ENCODE peak calls at places on chromosomes 6 and 20, in four cellular contexts. C is K562, B is GM12878, O is HepG2. L is an unnamed sample.

GRCh38 chr6:26249959-26250805 is 114.8 kb upstream of the BTN3A2 start:
- DNase-seq in C (peak), B (peak), O (peak), L (no peak)

GRCh38 chr20:33124994-33125393 is 43.0 kb upstream of the BPIFA2 start:
- DNase-seq in C (no peak), B (no peak), O (no peak), L (no peak)

GRCh38 chr20:36591854-36592641 is 13.5 kb upstream of the RAB5IF start:
- DNase-seq in C (peak), B (no peak), O (peak), L (peak)

GRCh38 chr6:126804255-126805064 is 314.0 kb upstream of the RSPO3 start:
- DNase-seq in C (peak), B (no peak), O (peak), L (peak)

GRCh38 chr6:35919085-35919826 is 1.6 kb downstream of the SRPK1 start:
- DNase-seq in C (peak), B (no peak), O (peak), L (no peak)

GRCh38 chr6:9131616-9132015 is 696.3 kb upstream of the SLC35B3 start:
- DNase-seq in C (no peak), B (no peak), O (no peak), L (peak)

GRCh38 chr6:291697-292505 is at the start of gene DUSP22:
- DNase-seq in C (peak), B (peak), O (peak), L (peak)

GRCh38 chr6:109370792-109371191 is 11.5 kb downstream of the CD164 start:
- DNase-seq in C (no peak), B (no peak), O (no peak), L (no peak)

GRCh38 chr20:62506791-62507190 is 31.0 kb upstream of the GATA5 start:
- DNase-seq in C (no peak), B (no peak), O (no peak), L (no peak)

GRCh38 chr20:25209400-25209799 is 13.9 kb downstream of the ENTPD6 start:
- DNase-seq in C (no peak), B (no peak), O (no peak), L (no peak)

GRCh38 chr6:151327079-151327478 is 64.3 kb downstream of the ZBTB2 start:
- DNase-seq in C (no peak), B (no peak), O (no peak), L (no peak)

GRCh38 chr6:3068329-3069223 is at the start of gene RIPK1:
- DNase-seq in C (peak), B (peak), O (peak), L (peak)

GRCh38 chr6:119351005-119351394 is 1.4 kb upstream of the MAN1A1 start:
- DNase-seq in C (peak), B (no peak), O (no peak), L (no peak)

GRCh38 chr20:18481596-18481995 is 14.4 kb downstream of the POLR3F start:
- DNase-seq in C (no peak), B (no peak), O (no peak), L (no peak)

GRCh38 chr6:10837692-10837996 is 695 bp downstream of the MAK start:
- DNase-seq in C (peak), B (no peak), O (no peak), L (peak)

GRCh38 chr20:46998497-46999190 is 104.0 kb downstream of the EYA2 start:
- DNase-seq in C (no peak), B (no peak), O (no peak), L (no peak)

GRCh38 chr20:62946918-62947317 is 5.6 kb upstream of the SLC17A9 start:
- DNase-seq in C (no peak), B (no peak), O (no peak), L (no peak)

GRCh38 chr20:44914924-44915323 is 5.1 kb downstream of the PABPC1L start:
- DNase-seq in C (no peak), B (no peak), O (no peak), L (no peak)

GRCh38 chr6:141265748-141266647 is 866.7 kb upstream of the GJE1 start:
- DNase-seq in C (no peak), B (no peak), O (peak), L (no peak)

GRCh38 chr20:51338692-51339440 is 203.7 kb downstream of the NFATC2 start:
- DNase-seq in C (peak), B (no peak), O (no peak), L (no peak)

GRCh38 chr6:44390158-44390683 is 2.7 kb downstream of the CDC5L start:
- DNase-seq in C (no peak), B (no peak), O (no peak), L (no peak)

GRCh38 chr20:7926323-7926722 is 13.9 kb downstream of the HAO1 start:
- DNase-seq in C (no peak), B (no peak), O (no peak), L (no peak)

GRCh38 chr6:8219352-8219943 is 117.1 kb upstream of the EEF1E1 start:
- DNase-seq in C (peak), B (no peak), O (peak), L (peak)

GRCh38 chr6:26155066-26155925 is 68.1 kb downstream of the HFE start:
- DNase-seq in C (peak), B (no peak), O (peak), L (no peak)

GRCh38 chr6:25172819-25173218 is 106.4 kb upstream of the CARMIL1 start:
- DNase-seq in C (no peak), B (no peak), O (no peak), L (no peak)

GRCh38 chr6:150932976-150933375 is 67.5 kb downstream of the MTHFD1L start:
- DNase-seq in C (no peak), B (no peak), O (no peak), L (no peak)

GRCh38 chr6:66896415-66896814 is 1189.4 kb upstream of the EYS start:
- DNase-seq in C (no peak), B (no peak), O (peak), L (no peak)

GRCh38 chr6:13593103-13593502 is 18.7 kb downstream of the SIRT5 start:
- DNase-seq in C (no peak), B (no peak), O (no peak), L (no peak)

GRCh38 chr6:121823437-121823851 is 388.0 kb downstream of the GJA1 start:
- DNase-seq in C (no peak), B (no peak), O (no peak), L (no peak)

GRCh38 chr6:114024746-114025145 is 53.8 kb upstream of the HDAC2 start:
- DNase-seq in C (no peak), B (no peak), O (no peak), L (no peak)

GRCh38 chr6:13203145-13203544 is 125.2 kb downstream of the TBC1D7 start:
- DNase-seq in C (no peak), B (no peak), O (no peak), L (no peak)

GRCh38 chr6:87714093-87714809 is 12.2 kb upstream of the AKIRIN2 start:
- DNase-seq in C (no peak), B (no peak), O (no peak), L (no peak)

GRCh38 chr6:45822269-45822812 is 193.3 kb downstream of the CLIC5 start:
- DNase-seq in C (no peak), B (no peak), O (no peak), L (no peak)

GRCh38 chr6:108030223-108030622 is 44.3 kb downstream of the OSTM1 start:
- DNase-seq in C (no peak), B (no peak), O (peak), L (no peak)

GRCh38 chr20:3358676-3359340 is 48.7 kb downstream of the DNAAF9 start:
- DNase-seq in C (no peak), B (no peak), O (peak), L (no peak)

GRCh38 chr6:109794201-109794926 is 103.3 kb downstream of the FIG4 start:
- DNase-seq in C (no peak), B (no peak), O (no peak), L (no peak)

GRCh38 chr6:18545726-18546125 is 158.6 kb downstream of the RNF144B start:
- DNase-seq in C (no peak), B (no peak), O (no peak), L (no peak)

GRCh38 chr6:6810727-6811126 is 222.2 kb downstream of the LY86 start:
- DNase-seq in C (no peak), B (no peak), O (no peak), L (no peak)

DNA sequence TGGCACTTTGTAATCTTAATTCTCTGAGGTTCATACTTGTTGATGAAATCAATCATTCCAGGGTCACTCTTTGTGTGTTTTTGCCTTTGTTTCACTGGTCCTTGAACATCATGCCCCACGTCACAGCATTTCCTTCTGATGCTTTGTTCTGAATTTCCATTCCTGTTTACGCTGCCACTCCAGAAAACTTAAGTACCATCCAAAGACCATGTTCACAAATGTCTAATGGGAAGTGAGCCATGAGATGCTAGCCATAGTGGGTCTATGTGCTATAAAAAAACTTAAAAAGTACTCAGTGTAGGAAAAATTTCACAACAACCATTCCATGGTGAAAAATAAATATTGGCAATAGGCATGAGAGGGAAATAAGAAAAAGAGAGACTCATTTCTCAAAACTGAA is 232.0 kb downstream of the IBTK start:
- DNase-seq in C (no peak), B (no peak), O (peak), L (no peak)
- TF ChIP-seq BHLHE40 in C (no peak), B (no peak), O (no peak), L (no peak)

DNA sequence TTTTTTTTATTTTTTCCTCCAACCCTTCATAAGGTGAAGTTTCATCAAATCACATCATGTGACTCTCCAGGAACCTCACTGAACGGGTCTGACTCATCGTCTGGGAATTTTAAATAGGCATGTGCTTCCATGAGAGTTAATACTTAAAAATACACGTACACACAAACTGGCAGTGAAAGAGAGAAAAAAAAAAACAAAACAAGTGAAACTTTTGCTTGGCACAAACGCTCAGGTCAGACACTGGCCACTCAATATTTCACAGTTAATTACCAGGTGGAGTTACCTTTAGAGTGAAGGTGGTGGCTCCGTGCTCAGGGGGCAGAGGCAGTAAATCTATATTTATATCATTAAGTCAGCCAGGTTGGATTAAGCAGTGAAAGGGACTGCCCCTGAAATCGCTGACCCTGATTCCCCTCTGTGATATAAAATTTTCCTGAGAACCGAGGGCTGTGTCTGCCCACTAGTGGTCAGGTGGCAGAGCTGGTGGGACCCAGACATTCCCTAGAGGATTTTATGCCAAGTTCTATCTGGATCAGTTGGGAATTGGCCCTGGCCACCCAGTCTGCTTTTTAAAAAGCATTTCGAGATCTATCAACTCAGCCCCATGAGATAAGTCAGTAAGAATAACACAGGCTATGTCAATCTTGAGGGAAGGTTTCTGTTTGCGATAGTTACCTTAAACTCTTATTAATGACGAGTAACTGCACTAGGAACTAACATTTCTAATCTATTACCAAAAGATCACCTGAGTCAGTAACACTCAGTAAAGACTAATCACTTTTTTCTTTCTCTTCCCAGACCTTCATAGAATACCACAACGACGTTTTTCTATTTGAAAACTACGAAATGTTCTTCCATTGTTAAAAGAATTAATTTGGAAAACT is 259.1 kb downstream of the HDGFL1 start:
- DNase-seq in C (no peak), B (no peak), O (peak), L (peak)
- TF ChIP-seq TARDBP in C (no peak), B (no peak), O (no peak), L (no peak)

GRCh38 chr6:27517928-27518787 is 45.3 kb upstream of the ZNF184 start:
- DNase-seq in C (peak), B (no peak), O (no peak), L (peak)
- TF ChIP-seq BHLHE40 in C (no peak), B (no peak), O (no peak), L (no peak)

GRCh38 chr6:56804996-56805395 is 149.9 kb upstream of the BEND6 start:
- DNase-seq in C (no peak), B (no peak), O (no peak), L (no peak)
- TF ChIP-seq TARDBP in C (no peak), B (no peak), O (no peak), L (no peak)

L was measured in HEK293T.